ENCODE peak calls at places on chromosomes 7 and 10, in ten cellular contexts. D, O, G, E, I, R, U, P, M and T are unnamed samples.

GRCh38 chr7:38452615-38453014 is 178.6 kb downstream of the AMPH start:
- DNase-seq in P (no peak), U (no peak), G (no peak), R (peak), M (no peak), I (no peak), D (no peak), E (no peak), O (no peak), T (no peak)

GRCh38 chr10:76946268-76946667 is 691.3 kb downstream of the KCNMA1 start:
- DNase-seq in D (no peak), M (no peak), U (no peak), E (peak), G (no peak), R (peak), I (no peak), O (no peak), P (no peak), T (no peak)

GRCh38 chr10:132714096-132714721 is 71.7 kb downstream of the NKX6-2 start:
- DNase-seq in O (no peak), M (no peak), E (no peak), U (no peak), D (peak), R (no peak), I (peak), P (no peak), G (no peak), T (no peak)

GRCh38 chr10:13990392-13990805 is 340.3 kb downstream of the FRMD4A start:
- DNase-seq in I (no peak), P (no peak), E (peak), U (no peak), D (peak), M (no peak), O (no peak), R (peak), G (no peak), T (no peak)

GRCh38 chr10:86936661-86937501 is 20.5 kb downstream of the MMRN2 start:
- DNase-seq in G (no peak), R (peak), O (no peak), I (no peak), U (no peak), M (no peak), D (no peak), P (no peak), E (peak), T (no peak)

GRCh38 chr10:116133641-116134040 is 139.4 kb downstream of the GFRA1 start:
- DNase-seq in G (no peak), I (no peak), O (no peak), R (no peak), D (no peak), P (no peak), M (no peak), E (no peak), U (no peak), T (no peak)

GRCh38 chr10:124522903-124523260 is 61.3 kb downstream of the LHPP start:
- DNase-seq in O (no peak), P (no peak), M (no peak), E (no peak), U (no peak), R (no peak), D (peak), G (no peak), I (no peak), T (no peak)

GRCh38 chr7:39952791-39953190 is 2.7 kb downstream of the CDK13 start:
- DNase-seq in O (no peak), R (peak), U (no peak), I (no peak), G (no peak), D (no peak), M (no peak), E (peak), P (no peak), T (no peak)

GRCh38 chr7:29563590-29564454 is at the start of gene PRR15:
- DNase-seq in R (no peak), O (no peak), I (peak), U (no peak), M (no peak), P (no peak), D (peak), G (peak), E (peak), T (no peak)

GRCh38 chr10:106267591-106267990 is 896.9 kb downstream of the SORCS1 start:
- DNase-seq in G (no peak), P (no peak), I (peak), U (no peak), M (no peak), R (no peak), D (no peak), E (no peak), O (no peak), T (no peak)

GRCh38 chr7:73894851-73895441 is 34.0 kb downstream of the TMEM270 start:
- DNase-seq in E (peak), O (no peak), P (no peak), R (peak), I (peak), D (peak), U (no peak), M (no peak), G (peak), T (no peak)

GRCh38 chr10:58299580-58299979 is 30.6 kb downstream of the CISD1 start:
- DNase-seq in M (no peak), D (no peak), G (peak), O (peak), E (peak), R (peak), U (peak), I (peak), P (no peak), T (peak)

GRCh38 chr7:101857358-101857794 is 40.0 kb downstream of the CUX1 start:
- DNase-seq in G (no peak), I (no peak), R (no peak), U (no peak), D (peak), M (peak), E (no peak), O (no peak), P (no peak), T (no peak)

GRCh38 chr7:132901241-132901640 is 180.6 kb downstream of the CHCHD3 start:
- DNase-seq in G (no peak), R (no peak), O (no peak), I (no peak), D (no peak), P (no peak), M (no peak), U (no peak), E (no peak), T (no peak)

GRCh38 chr10:23344251-23344841 is at the start of gene C10orf67:
- DNase-seq in G (peak), E (peak), I (peak), O (no peak), R (peak), D (no peak), P (no peak), M (no peak), U (no peak), T (no peak)

GRCh38 chr7:82050134-82050533 is 280.3 kb upstream of the HGF start:
- DNase-seq in R (peak), E (peak), I (no peak), U (no peak), G (peak), M (no peak), P (peak), O (no peak), D (no peak), T (no peak)

GRCh38 chr10:115171392-115171960 is 78.3 kb downstream of the ATRNL1 start:
- DNase-seq in P (no peak), U (no peak), G (no peak), E (peak), M (no peak), O (peak), D (no peak), R (peak), I (no peak), T (no peak)

GRCh38 chr10:47047577-47048532 is 136.6 kb downstream of the PTPN20 start:
- DNase-seq in I (peak), O (peak), M (no peak), D (peak), E (peak), P (no peak), G (no peak), U (peak), R (peak), T (peak)

GRCh38 chr10:74293686-74294365 is 142.8 kb downstream of the ADK start:
- DNase-seq in M (no peak), G (peak), P (no peak), D (no peak), E (peak), O (no peak), R (peak), U (no peak), I (no peak), T (no peak)

GRCh38 chr7:121395494-121395960 is 581 bp downstream of the FAM3C start:
- DNase-seq in G (peak), U (peak), R (peak), P (no peak), E (peak), I (no peak), O (peak), M (no peak), D (no peak), T (peak)

GRCh38 chr10:98536551-98536950 is 89.8 kb upstream of the HPS1 start:
- DNase-seq in G (no peak), R (peak), D (no peak), O (no peak), M (no peak), U (no peak), E (no peak), P (no peak), I (no peak), T (peak)

GRCh38 chr10:94343159-94343558 is 19.6 kb downstream of the NOC3L start:
- DNase-seq in G (no peak), E (peak), R (peak), I (no peak), D (no peak), O (no peak), P (no peak), M (no peak), U (no peak), T (no peak)

DNA sequence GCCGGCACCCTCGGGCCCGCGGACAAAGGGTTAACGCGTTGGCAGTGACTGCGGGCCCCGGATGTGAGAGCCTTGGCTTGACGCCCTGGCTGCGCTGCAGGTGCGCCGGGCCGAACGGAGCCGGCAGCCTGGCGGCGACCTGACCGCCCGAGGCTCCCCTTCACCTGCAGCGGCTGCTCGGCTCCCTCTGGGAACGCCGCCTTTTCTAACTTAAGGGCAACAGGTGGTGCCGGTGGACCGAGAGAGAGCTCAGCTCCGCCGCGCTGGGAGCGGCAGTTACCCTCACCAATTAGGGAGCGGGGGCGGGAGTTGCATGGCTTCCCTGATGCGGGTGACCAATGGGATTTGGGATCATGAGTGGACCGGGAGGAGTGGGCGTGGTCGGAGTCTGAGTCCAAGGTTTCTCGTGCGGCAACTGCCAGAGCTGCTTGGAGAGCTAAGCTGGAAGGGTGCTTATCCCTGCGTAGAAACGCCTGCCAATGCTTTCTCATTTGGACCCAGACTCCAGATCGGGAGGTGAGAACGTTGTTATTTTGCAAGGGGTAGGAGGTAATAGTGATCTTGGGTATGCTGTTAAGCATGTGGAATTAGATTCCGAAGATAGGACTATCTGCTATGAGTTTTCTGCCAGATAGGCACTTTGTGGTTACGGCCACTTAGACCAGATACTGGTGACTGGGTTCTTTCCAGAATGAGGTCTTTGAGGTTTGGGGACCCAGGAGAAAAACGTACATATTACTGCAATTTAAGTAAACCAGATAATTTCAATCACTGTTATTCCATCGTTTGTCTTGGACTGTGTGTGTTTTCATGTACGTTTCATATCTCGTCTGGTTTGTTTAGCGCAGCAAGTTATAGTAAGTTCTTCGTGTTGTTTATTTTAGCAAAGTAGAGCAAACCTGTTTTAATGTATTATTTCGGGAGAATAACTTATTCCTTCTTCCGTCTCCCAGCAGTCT is at the start of gene ARL4A:
- DNase-seq in P (peak), E (peak), R (peak), G (peak), D (peak), I (peak), O (peak), U (no peak), M (peak), T (peak)
- H3K4me3 ChIP-seq in P (peak), E (peak), R (peak), G (peak), D (peak), I (peak), O (peak), U (no peak), M (peak), T (peak)

GRCh38 chr10:100653957-100654834 is 91.2 kb upstream of the PAX2 start:
- DNase-seq in U (peak), P (no peak), D (no peak), I (no peak), R (peak), E (no peak), O (no peak), G (no peak), M (no peak), T (peak)

GRCh38 chr10:100652406-100653130 is 92.8 kb upstream of the PAX2 start:
- DNase-seq in R (no peak), E (no peak), I (no peak), D (no peak), P (no peak), G (no peak), O (no peak), M (no peak), U (no peak), T (no peak)

GRCh38 chr10:100651916-100652315 is 93.5 kb upstream of the PAX2 start:
- DNase-seq in M (no peak), E (no peak), D (no peak), P (no peak), G (no peak), I (no peak), U (no peak), R (no peak), O (no peak), T (no peak)

GRCh38 chr10:100654835-100655759 is 90.3 kb upstream of the PAX2 start:
- DNase-seq in E (no peak), I (no peak), R (no peak), P (no peak), G (no peak), O (no peak), U (peak), M (no peak), D (no peak), T (peak)

GRCh38 chr10:100653238-100653956 is 92.0 kb upstream of the PAX2 start:
- DNase-seq in E (no peak), D (no peak), P (no peak), U (no peak), M (no peak), G (no peak), I (no peak), R (no peak), O (no peak), T (no peak)
- H3K4me3 ChIP-seq in E (no peak), D (no peak), P (no peak), U (no peak), M (no peak), G (no peak), I (no peak), R (no peak), O (no peak), T (peak)

GRCh38 chr7:91043181-91043580 is 221.1 kb upstream of the FZD1 start:
- DNase-seq in D (no peak), O (no peak), P (no peak), U (no peak), I (no peak), M (no peak), E (no peak), G (no peak), R (no peak), T (no peak)
- H3K4me3 ChIP-seq in D (no peak), O (no peak), P (no peak), U (no peak), I (no peak), M (no peak), E (no peak), G (no peak), R (no peak), T (no peak)

GRCh38 chr7:50302486-50303081 is 1.9 kb upstream of the IKZF1 start:
- DNase-seq in R (no peak), U (no peak), I (no peak), D (no peak), E (no peak), G (no peak), P (no peak), M (no peak), O (no peak), T (no peak)

GRCh38 chr7:50304911-50305621 is 550 bp downstream of the IKZF1 start:
- DNase-seq in D (no peak), G (no peak), R (no peak), O (peak), P (no peak), E (no peak), I (no peak), M (no peak), U (peak), T (peak)

GRCh38 chr7:50303082-50303893 is 1.2 kb upstream of the IKZF1 start:
- DNase-seq in G (no peak), M (no peak), E (no peak), O (no peak), U (no peak), R (no peak), I (no peak), D (no peak), P (no peak), T (no peak)

GRCh38 chr7:50304158-50304910 is at the start of gene IKZF1:
- DNase-seq in I (peak), M (no peak), D (peak), O (peak), R (no peak), U (peak), G (no peak), P (no peak), E (peak), T (peak)

GRCh38 chr7:50303894-50304157 is 690 bp upstream of the IKZF1 start:
- DNase-seq in G (no peak), R (no peak), M (no peak), I (no peak), P (no peak), U (no peak), D (no peak), E (no peak), O (peak), T (no peak)
- H3K4me3 ChIP-seq in G (no peak), R (no peak), M (peak), I (no peak), P (no peak), U (peak), D (no peak), E (no peak), O (peak), T (peak)

GRCh38 chr10:100508691-100509150 is 10.9 kb downstream of the SEC31B start:
- DNase-seq in P (peak), M (no peak), I (no peak), U (peak), D (no peak), O (peak), R (peak), E (peak), G (no peak), T (peak)
- H3K4me3 ChIP-seq in P (no peak), M (no peak), I (no peak), U (peak), D (no peak), O (no peak), R (no peak), E (no peak), G (no peak), T (peak)